ENCODE peak calls at places on chromosomes 16 and 17, in four cellular contexts. L is ovary, B is esophagus muscularis mucosa, Q is H1. U is an unnamed sample. For H3K4me1, the result is how much of the 10 kb centered on the place peaks cover.

GRCh38 chr17:27631409-27631755 is 394 bp downstream of the LGALS9 start:
- DNase-seq in L (no peak), B (no peak), Q (no peak), U (no peak)

GRCh38 chr16:11501583-11502138 is 85.1 kb downstream of the LITAF start:
- DNase-seq in L (no peak), B (no peak), Q (peak), U (no peak)

GRCh38 chr16:87358696-87359095 is 24.9 kb downstream of the FBXO31 start:
- DNase-seq in L (no peak), B (no peak), Q (no peak), U (no peak)

GRCh38 chr16:56643080-56643778 is 4.8 kb downstream of the MT1A start:
- DNase-seq in L (no peak), B (no peak), Q (no peak), U (no peak)

GRCh38 chr17:49748223-49748622 is 15.7 kb downstream of the FAM117A start:
- DNase-seq in L (no peak), B (no peak), Q (no peak), U (no peak)

GRCh38 chr17:43151880-43152456 is 19.0 kb upstream of the NBR1 start:
- DNase-seq in L (no peak), B (no peak), Q (no peak), U (no peak)

GRCh38 chr17:56314026-56314425 is 160.8 kb downstream of the ANKFN1 start:
- DNase-seq in L (no peak), B (no peak), Q (no peak), U (no peak)

GRCh38 chr17:279776-280175 is 72.8 kb downstream of the RPH3AL start:
- DNase-seq in L (peak), B (no peak), Q (no peak), U (no peak)

DNA sequence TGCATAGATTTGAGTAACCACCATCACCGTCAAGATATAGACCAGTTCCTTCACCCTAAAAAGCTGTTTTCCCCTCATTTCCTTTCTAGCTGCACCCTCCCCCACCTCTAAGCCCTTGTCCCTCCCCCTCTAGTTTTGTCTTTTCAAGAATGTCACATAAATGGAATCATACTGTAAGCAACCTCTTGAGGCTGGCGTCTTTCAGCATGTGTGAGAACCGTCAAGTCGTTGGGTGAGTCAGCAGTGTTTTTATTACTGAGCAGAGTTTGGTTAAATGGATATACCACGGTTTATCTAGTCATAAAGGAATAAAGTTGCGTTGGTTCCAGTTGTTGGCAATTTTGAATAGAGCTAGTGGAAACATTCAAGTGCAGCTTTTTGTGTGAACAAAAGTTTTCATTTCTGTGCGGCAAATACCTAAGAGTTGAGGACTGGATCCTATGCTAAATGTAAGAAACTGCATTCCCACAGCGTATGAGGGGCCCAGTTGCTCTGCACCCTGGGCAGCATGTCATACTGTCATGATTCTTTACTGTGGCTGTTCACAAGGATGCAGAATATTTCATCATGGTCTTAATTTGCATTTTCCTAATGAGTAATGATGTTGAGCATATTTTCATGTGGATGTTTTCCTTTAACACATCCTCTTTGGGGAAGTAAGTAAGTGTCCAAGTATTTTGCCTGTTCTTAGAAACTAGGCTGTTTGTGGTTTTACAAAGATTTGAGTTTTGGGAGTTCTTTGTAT is 264.3 kb downstream of the CPPED1 start:
- DNase-seq in L (no peak), B (no peak), Q (no peak), U (no peak)
- TF ChIP-seq CTCF in L (no peak), B (no peak), Q (no peak), U (no peak)

DNA sequence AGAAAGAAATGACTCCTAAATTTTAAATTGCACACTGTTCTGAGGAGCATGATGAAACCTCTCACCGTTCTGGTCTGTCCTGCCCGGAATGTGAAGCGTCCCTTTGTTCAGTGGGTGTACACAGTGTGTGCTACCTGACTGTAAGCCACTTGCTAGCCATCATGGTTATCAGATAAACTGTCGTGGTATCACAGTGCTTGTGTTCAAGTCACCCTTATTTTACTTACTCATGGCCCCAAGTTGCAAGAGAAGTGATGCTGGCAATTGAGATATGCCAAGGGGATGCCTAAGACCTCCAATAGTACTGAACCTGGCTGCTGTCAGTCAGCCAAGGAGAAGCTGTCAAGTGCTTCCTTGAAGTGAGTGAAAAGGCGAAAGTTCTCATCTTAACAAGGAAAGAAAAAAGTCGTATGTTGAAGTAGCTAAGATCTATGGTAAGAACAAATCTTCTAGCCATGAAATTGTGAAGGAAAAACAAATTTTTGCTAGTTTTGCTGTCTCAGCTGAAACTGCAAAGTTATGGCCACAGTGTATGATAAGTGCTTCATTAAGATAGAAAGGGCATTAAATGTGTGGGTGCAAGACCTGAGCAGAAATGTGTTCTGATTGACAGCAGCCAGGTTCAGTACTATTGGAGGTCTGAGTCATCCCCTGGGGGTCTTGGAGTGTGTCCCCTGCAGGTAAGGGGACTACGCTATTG is 5.8 kb downstream of the PIK3R6 start:
- DNase-seq in L (no peak), B (no peak), Q (no peak), U (no peak)
- H3K4me1 ChIP-seq in L (under half), B (under half), Q (under half), U (under half)

GRCh38 chr17:81713004-81713555 is 996 bp downstream of the SLC25A10 start:
- DNase-seq in L (peak), B (no peak), Q (no peak), U (no peak)

GRCh38 chr17:81712468-81713003 is 452 bp downstream of the SLC25A10 start:
- DNase-seq in L (no peak), B (no peak), Q (no peak), U (no peak)

GRCh38 chr17:81713556-81714411 is 1.7 kb downstream of the SLC25A10 start:
- DNase-seq in L (no peak), B (no peak), Q (no peak), U (no peak)

GRCh38 chr17:81710514-81711308 is 1.4 kb upstream of the SLC25A10 start:
- DNase-seq in L (peak), B (no peak), Q (no peak), U (no peak)

DNA sequence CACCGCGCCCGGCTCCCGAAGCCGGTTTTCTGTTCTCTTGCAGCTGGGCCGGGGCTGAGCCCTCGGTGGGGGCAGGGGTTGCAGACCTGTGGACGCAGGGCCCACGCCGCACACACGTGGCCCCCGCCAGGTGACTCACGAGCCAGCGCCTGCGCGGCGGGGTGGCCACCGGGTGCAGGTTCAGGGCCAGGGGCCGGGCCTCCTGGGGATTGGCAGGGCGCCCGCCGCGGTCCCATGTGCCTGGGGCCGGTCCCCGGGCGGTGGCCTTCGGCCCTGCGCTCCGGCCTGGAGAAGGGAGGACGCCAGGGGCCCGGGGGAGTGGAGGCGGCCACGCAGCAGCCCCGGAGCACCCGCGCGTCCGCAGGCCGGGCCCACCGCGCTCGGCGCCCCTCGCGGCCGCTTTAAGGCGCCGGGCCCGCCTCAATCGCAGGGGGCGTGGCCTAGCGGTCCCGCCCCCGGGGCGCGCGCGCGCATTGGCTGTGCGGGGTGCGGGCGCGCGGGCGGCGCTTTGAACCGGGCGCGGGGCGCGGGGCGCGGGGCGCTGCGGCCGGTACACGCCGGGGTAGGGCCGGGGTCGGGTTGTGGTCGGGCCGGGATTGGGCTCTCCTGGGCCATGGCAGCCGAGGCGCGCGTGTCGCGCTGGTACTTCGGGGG is at the start of gene SLC25A10:
- DNase-seq in L (peak), B (no peak), Q (no peak), U (no peak)
- TF ChIP-seq POLR2A in L (no peak), B (no peak), Q (peak), U (no peak)

GRCh38 chr17:16286947-16287562 is 66.2 kb downstream of the CENPV start:
- DNase-seq in L (peak), B (no peak), Q (no peak), U (no peak)
- TF ChIP-seq CTCF in L (no peak), B (no peak), Q (peak), U (no peak)

GRCh38 chr17:77836557-77837041 is 121.9 kb upstream of the TNRC6C start:
- DNase-seq in L (no peak), B (no peak), Q (no peak), U (no peak)
- H3K4me1 ChIP-seq in L (under half), B (under half), Q (under half), U (under half)

GRCh38 chr16:31108035-31108793 is at the start of gene BCKDK:
- DNase-seq in L (peak), B (no peak), Q (no peak), U (no peak)
- TF ChIP-seq POLR2A in L (peak), B (peak), Q (no peak), U (no peak)

GRCh38 chr17:48011405-48012150 is 26.0 kb downstream of the COPZ2 start:
- DNase-seq in L (no peak), B (no peak), Q (no peak), U (no peak)
- TF ChIP-seq CTCF in L (no peak), B (peak), Q (peak), U (no peak)

DNA sequence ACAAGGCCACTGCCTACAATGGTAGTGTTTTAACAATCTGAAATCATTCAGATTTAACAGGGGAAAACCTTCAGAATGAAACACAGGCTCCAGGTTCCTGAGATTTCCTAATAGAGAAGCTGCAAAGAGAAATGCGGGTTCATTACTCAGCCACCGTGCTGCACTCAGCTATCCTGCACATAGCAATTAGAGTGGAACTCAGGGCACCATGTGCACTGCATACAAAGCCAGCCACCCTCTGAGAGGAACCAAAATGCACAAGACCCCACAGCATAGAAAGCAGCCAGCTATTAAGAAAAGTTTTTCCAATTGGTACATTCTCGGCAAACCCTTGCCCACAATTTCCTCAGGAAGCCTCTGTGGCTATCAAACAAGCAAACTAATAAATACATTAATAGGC is 37.4 kb downstream of the TOM1L2 start:
- DNase-seq in L (no peak), B (no peak), Q (no peak), U (no peak)
- H3K4me1 ChIP-seq in L (under half), B (half or more), Q (under half), U (under half)

GRCh38 chr17:1548032-1548431 is 14.6 kb downstream of the PITPNA start:
- DNase-seq in L (no peak), B (no peak), Q (no peak), U (no peak)
- TF ChIP-seq POLR2A in L (no peak), B (no peak), Q (no peak), U (no peak)

U was measured in esophagus squamous epithelium.